ENCODE peak calls at places on chromosomes 4 and X, in nine cellular contexts. One of them, this sample, is unnamed.
A peak's percentile ranks its signal among the peaks of the same experiment; 100 is the strongest.

GRCh38 chr4:168498259-168498658 is 1.4 kb downstream of the PALLD start:
- DNase-seq in stimulated activated CD4-positive, alpha-beta T cell treated with anti-CD3 and anti-CD28 coated beads, Interleukin-15, amount 100 ng/mL, for 24 hours: no peak
- DNase-seq in ELR: no peak
- DNase-seq in C1 segment of cervical spinal cord: no peak
- DNase-seq in EL: no peak
- DNase-seq in AG08396: no peak
- DNase-seq in endothelial cell: no peak
- DNase-seq in NCI-H1436: no peak
- DNase-seq in stomach: no peak
- DNase-seq in this sample: no peak

GRCh38 chr4:13968723-13969122 is 341.2 kb upstream of the BOD1L1 start:
- DNase-seq in endothelial cell: no peak
- DNase-seq in stomach: no peak
- DNase-seq in EL: peak; percentile 41
- DNase-seq in AG08396: no peak
- DNase-seq in stimulated activated CD4-positive, alpha-beta T cell treated with anti-CD3 and anti-CD28 coated beads, Interleukin-15, amount 100 ng/mL, for 24 hours: no peak
- DNase-seq in C1 segment of cervical spinal cord: no peak
- DNase-seq in ELR: peak; percentile 61
- DNase-seq in NCI-H1436: no peak
- DNase-seq in this sample: no peak

GRCh38 chr4:159098482-159099127 is 4.3 kb upstream of the RAPGEF2 start:
- DNase-seq in EL: no peak
- DNase-seq in stomach: no peak
- DNase-seq in endothelial cell: no peak
- DNase-seq in NCI-H1436: peak; percentile 17
- DNase-seq in AG08396: no peak
- DNase-seq in ELR: no peak
- DNase-seq in stimulated activated CD4-positive, alpha-beta T cell treated with anti-CD3 and anti-CD28 coated beads, Interleukin-15, amount 100 ng/mL, for 24 hours: no peak
- DNase-seq in C1 segment of cervical spinal cord: no peak
- DNase-seq in this sample: no peak

GRCh38 chr4:126405369-126405982 is 1090.7 kb downstream of the FAT4 start:
- DNase-seq in C1 segment of cervical spinal cord: no peak
- DNase-seq in NCI-H1436: peak; percentile 0
- DNase-seq in AG08396: no peak
- DNase-seq in stomach: no peak
- DNase-seq in ELR: peak; percentile 43
- DNase-seq in stimulated activated CD4-positive, alpha-beta T cell treated with anti-CD3 and anti-CD28 coated beads, Interleukin-15, amount 100 ng/mL, for 24 hours: no peak
- DNase-seq in endothelial cell: no peak
- DNase-seq in EL: peak; percentile 29
- DNase-seq in this sample: no peak

GRCh38 chr4:181007751-181008150 is 1235.5 kb upstream of the TENM3 start:
- DNase-seq in stomach: no peak
- DNase-seq in NCI-H1436: no peak
- DNase-seq in endothelial cell: no peak
- DNase-seq in AG08396: no peak
- DNase-seq in C1 segment of cervical spinal cord: no peak
- DNase-seq in ELR: peak; percentile 13
- DNase-seq in EL: no peak
- DNase-seq in stimulated activated CD4-positive, alpha-beta T cell treated with anti-CD3 and anti-CD28 coated beads, Interleukin-15, amount 100 ng/mL, for 24 hours: no peak
- DNase-seq in this sample: no peak

GRCh38 chr4:86935833-86936721 is 1.3 kb downstream of the AFF1 start:
- DNase-seq in EL: peak; percentile 74
- DNase-seq in C1 segment of cervical spinal cord: peak; percentile 68
- DNase-seq in AG08396: peak; percentile 64
- DNase-seq in endothelial cell: peak; percentile 38
- DNase-seq in stimulated activated CD4-positive, alpha-beta T cell treated with anti-CD3 and anti-CD28 coated beads, Interleukin-15, amount 100 ng/mL, for 24 hours: peak; percentile 81
- DNase-seq in stomach: peak; percentile 68
- DNase-seq in NCI-H1436: peak; percentile 36
- DNase-seq in ELR: peak; percentile 66
- DNase-seq in this sample: no peak

GRCh38 chr4:154231796-154232478 is 259.7 kb downstream of the DCHS2 start:
- DNase-seq in AG08396: no peak
- DNase-seq in endothelial cell: no peak
- DNase-seq in stimulated activated CD4-positive, alpha-beta T cell treated with anti-CD3 and anti-CD28 coated beads, Interleukin-15, amount 100 ng/mL, for 24 hours: no peak
- DNase-seq in NCI-H1436: no peak
- DNase-seq in ELR: no peak
- DNase-seq in C1 segment of cervical spinal cord: no peak
- DNase-seq in stomach: no peak
- DNase-seq in EL: no peak
- DNase-seq in this sample: no peak

GRCh38 chr4:99024481-99025275 is 29.2 kb downstream of the METAP1 start:
- DNase-seq in stomach: no peak
- DNase-seq in AG08396: no peak
- DNase-seq in EL: no peak
- DNase-seq in C1 segment of cervical spinal cord: no peak
- DNase-seq in stimulated activated CD4-positive, alpha-beta T cell treated with anti-CD3 and anti-CD28 coated beads, Interleukin-15, amount 100 ng/mL, for 24 hours: no peak
- DNase-seq in endothelial cell: no peak
- DNase-seq in NCI-H1436: no peak
- DNase-seq in ELR: no peak
- DNase-seq in this sample: no peak

GRCh38 chrX:120604359-120604782 is 470 bp downstream of the MCTS1 start:
- DNase-seq in AG08396: peak; percentile 28
- DNase-seq in ELR: peak; percentile 64
- DNase-seq in endothelial cell: no peak
- DNase-seq in C1 segment of cervical spinal cord: no peak
- DNase-seq in stimulated activated CD4-positive, alpha-beta T cell treated with anti-CD3 and anti-CD28 coated beads, Interleukin-15, amount 100 ng/mL, for 24 hours: peak; percentile 16
- DNase-seq in EL: peak; percentile 60
- DNase-seq in stomach: no peak
- DNase-seq in NCI-H1436: peak; percentile 48
- DNase-seq in this sample: peak; percentile 2

GRCh38 chr4:170091069-170091696 is 1.4 kb upstream of the AADAT start:
- DNase-seq in stomach: no peak
- DNase-seq in EL: no peak
- DNase-seq in NCI-H1436: no peak
- DNase-seq in endothelial cell: no peak
- DNase-seq in C1 segment of cervical spinal cord: no peak
- DNase-seq in AG08396: no peak
- DNase-seq in stimulated activated CD4-positive, alpha-beta T cell treated with anti-CD3 and anti-CD28 coated beads, Interleukin-15, amount 100 ng/mL, for 24 hours: no peak
- DNase-seq in ELR: no peak
- DNase-seq in this sample: no peak

GRCh38 chr4:140790765-140791164 is 34.6 kb upstream of the TBC1D9 start:
- DNase-seq in ELR: peak; percentile 31
- DNase-seq in endothelial cell: no peak
- DNase-seq in EL: peak; percentile 11
- DNase-seq in stimulated activated CD4-positive, alpha-beta T cell treated with anti-CD3 and anti-CD28 coated beads, Interleukin-15, amount 100 ng/mL, for 24 hours: no peak
- DNase-seq in AG08396: no peak
- DNase-seq in C1 segment of cervical spinal cord: peak; percentile 11
- DNase-seq in stomach: no peak
- DNase-seq in NCI-H1436: no peak
- DNase-seq in this sample: no peak

GRCh38 chrX:47483310-47484268 is 567 bp upstream of the ZNF41 start:
- DNase-seq in EL: peak; percentile 27
- DNase-seq in stomach: no peak
- DNase-seq in endothelial cell: peak; percentile 12
- DNase-seq in ELR: peak; percentile 58
- DNase-seq in C1 segment of cervical spinal cord: peak; percentile 20
- DNase-seq in AG08396: no peak
- DNase-seq in NCI-H1436: no peak
- DNase-seq in stimulated activated CD4-positive, alpha-beta T cell treated with anti-CD3 and anti-CD28 coated beads, Interleukin-15, amount 100 ng/mL, for 24 hours: no peak
- DNase-seq in this sample: peak; percentile 8